ENCODE peak calls at places on chromosomes 4 and X, in nine cellular contexts. One of them, this sample, is unnamed.

GRCh38 chr4:131427000-131427399 is 1722.1 kb upstream of the PCDH10 start:
- DNase-seq in NB4: no peak
- DNase-seq in dorsolateral prefrontal cortex: no peak
- DNase-seq in body of pancreas: no peak
- DNase-seq in AG09319: no peak
- DNase-seq in cardiac fibroblast: no peak
- DNase-seq in type B pancreatic cell: no peak
- DNase-seq in BE2C: no peak
- DNase-seq in upper lobe of left lung: no peak
- DNase-seq in this sample: no peak

GRCh38 chr4:10458190-10458589 is 964 bp upstream of the ZNF518B start:
- DNase-seq in type B pancreatic cell: no peak
- DNase-seq in dorsolateral prefrontal cortex: no peak
- DNase-seq in cardiac fibroblast: no peak
- DNase-seq in upper lobe of left lung: no peak
- DNase-seq in BE2C: no peak
- DNase-seq in AG09319: no peak
- DNase-seq in body of pancreas: no peak
- DNase-seq in NB4: no peak
- DNase-seq in this sample: no peak

GRCh38 chrX:101337776-101338271 is 10.7 kb downstream of the TIMM8A start:
- DNase-seq in cardiac fibroblast: no peak
- DNase-seq in upper lobe of left lung: no peak
- DNase-seq in body of pancreas: no peak
- DNase-seq in AG09319: no peak
- DNase-seq in BE2C: no peak
- DNase-seq in dorsolateral prefrontal cortex: no peak
- DNase-seq in NB4: no peak
- DNase-seq in type B pancreatic cell: no peak
- DNase-seq in this sample: no peak

GRCh38 chrX:107654778-107655761 is 26.8 kb downstream of the PRPS1 start:
- DNase-seq in type B pancreatic cell: no peak
- DNase-seq in AG09319: peak
- DNase-seq in cardiac fibroblast: peak
- DNase-seq in upper lobe of left lung: peak
- DNase-seq in NB4: peak
- DNase-seq in dorsolateral prefrontal cortex: no peak
- DNase-seq in BE2C: peak
- DNase-seq in body of pancreas: peak
- DNase-seq in this sample: no peak

GRCh38 chrX:81201692-81202412 is at the start of the genes HMGN5 and SH3BGRL:
- DNase-seq in NB4: peak
- DNase-seq in upper lobe of left lung: peak
- DNase-seq in type B pancreatic cell: peak
- DNase-seq in cardiac fibroblast: peak
- DNase-seq in dorsolateral prefrontal cortex: peak
- DNase-seq in AG09319: peak
- DNase-seq in BE2C: peak
- DNase-seq in body of pancreas: peak
- DNase-seq in this sample: peak

GRCh38 chrX:23783569-23784486 is 855 bp downstream of the SAT1 start:
- DNase-seq in dorsolateral prefrontal cortex: no peak
- DNase-seq in body of pancreas: no peak
- DNase-seq in upper lobe of left lung: no peak
- DNase-seq in cardiac fibroblast: peak
- DNase-seq in NB4: peak
- DNase-seq in type B pancreatic cell: no peak
- DNase-seq in BE2C: no peak
- DNase-seq in AG09319: no peak
- DNase-seq in this sample: peak

GRCh38 chrX:48945517-48946348 is 11.7 kb downstream of the OTUD5 start:
- DNase-seq in AG09319: no peak
- DNase-seq in cardiac fibroblast: peak
- DNase-seq in NB4: peak
- DNase-seq in dorsolateral prefrontal cortex: peak
- DNase-seq in BE2C: peak
- DNase-seq in upper lobe of left lung: peak
- DNase-seq in body of pancreas: peak
- DNase-seq in type B pancreatic cell: no peak
- DNase-seq in this sample: peak

GRCh38 chr4:6734165-6734786 is 18.3 kb downstream of the BLOC1S4 start:
- DNase-seq in type B pancreatic cell: no peak
- DNase-seq in AG09319: no peak
- DNase-seq in cardiac fibroblast: no peak
- DNase-seq in BE2C: no peak
- DNase-seq in upper lobe of left lung: no peak
- DNase-seq in body of pancreas: no peak
- DNase-seq in NB4: no peak
- DNase-seq in dorsolateral prefrontal cortex: no peak
- DNase-seq in this sample: no peak

GRCh38 chr4:47713156-47713834 is 124.6 kb downstream of the CORIN start:
- DNase-seq in NB4: no peak
- DNase-seq in upper lobe of left lung: no peak
- DNase-seq in cardiac fibroblast: no peak
- DNase-seq in body of pancreas: no peak
- DNase-seq in BE2C: no peak
- DNase-seq in type B pancreatic cell: no peak
- DNase-seq in dorsolateral prefrontal cortex: no peak
- DNase-seq in AG09319: no peak
- DNase-seq in this sample: no peak

GRCh38 chr4:72568959-72569718 is at the start of gene ADAMTS3:
- DNase-seq in body of pancreas: peak
- DNase-seq in AG09319: peak
- DNase-seq in cardiac fibroblast: peak
- DNase-seq in dorsolateral prefrontal cortex: peak
- DNase-seq in upper lobe of left lung: peak
- DNase-seq in BE2C: peak
- DNase-seq in NB4: peak
- DNase-seq in type B pancreatic cell: peak
- DNase-seq in this sample: no peak

GRCh38 chr4:76485450-76485849 is 50.4 kb downstream of the SHROOM3 start:
- DNase-seq in dorsolateral prefrontal cortex: no peak
- DNase-seq in body of pancreas: peak
- DNase-seq in NB4: no peak
- DNase-seq in type B pancreatic cell: no peak
- DNase-seq in AG09319: no peak
- DNase-seq in cardiac fibroblast: peak
- DNase-seq in upper lobe of left lung: no peak
- DNase-seq in BE2C: no peak
- DNase-seq in this sample: no peak

GRCh38 chr4:121551271-121551670 is 145.5 kb downstream of the ANXA5 start:
- DNase-seq in cardiac fibroblast: no peak
- DNase-seq in BE2C: no peak
- DNase-seq in upper lobe of left lung: no peak
- DNase-seq in body of pancreas: no peak
- DNase-seq in AG09319: no peak
- DNase-seq in type B pancreatic cell: no peak
- DNase-seq in dorsolateral prefrontal cortex: no peak
- DNase-seq in NB4: no peak
- DNase-seq in this sample: no peak

GRCh38 chr4:76252271-76252653 is 741 bp downstream of the FAM47E start:
- DNase-seq in body of pancreas: no peak
- DNase-seq in NB4: no peak
- DNase-seq in upper lobe of left lung: no peak
- DNase-seq in BE2C: no peak
- DNase-seq in dorsolateral prefrontal cortex: no peak
- DNase-seq in AG09319: no peak
- DNase-seq in type B pancreatic cell: no peak
- DNase-seq in cardiac fibroblast: no peak
- DNase-seq in this sample: no peak

GRCh38 chr4:74267998-74268606 is 40.2 kb upstream of the EPGN start:
- DNase-seq in NB4: no peak
- DNase-seq in upper lobe of left lung: no peak
- DNase-seq in body of pancreas: no peak
- DNase-seq in BE2C: no peak
- DNase-seq in dorsolateral prefrontal cortex: no peak
- DNase-seq in type B pancreatic cell: no peak
- DNase-seq in AG09319: no peak
- DNase-seq in cardiac fibroblast: peak
- DNase-seq in this sample: no peak

GRCh38 chr4:85170241-85170640 is 203.8 kb upstream of the WDFY3 start:
- DNase-seq in upper lobe of left lung: no peak
- DNase-seq in AG09319: no peak
- DNase-seq in cardiac fibroblast: no peak
- DNase-seq in body of pancreas: no peak
- DNase-seq in BE2C: no peak
- DNase-seq in NB4: no peak
- DNase-seq in type B pancreatic cell: no peak
- DNase-seq in dorsolateral prefrontal cortex: no peak
- DNase-seq in this sample: no peak

GRCh38 chr4:12723849-12724447 is 760.2 kb downstream of the RAB28 start:
- DNase-seq in dorsolateral prefrontal cortex: no peak
- DNase-seq in NB4: no peak
- DNase-seq in upper lobe of left lung: no peak
- DNase-seq in type B pancreatic cell: no peak
- DNase-seq in AG09319: no peak
- DNase-seq in body of pancreas: no peak
- DNase-seq in cardiac fibroblast: peak
- DNase-seq in BE2C: no peak
- DNase-seq in this sample: no peak

GRCh38 chrX:2469196-2469685 is 31.5 kb downstream of the DHRSX start:
- DNase-seq in body of pancreas: no peak
- DNase-seq in NB4: no peak
- DNase-seq in dorsolateral prefrontal cortex: no peak
- DNase-seq in type B pancreatic cell: no peak
- DNase-seq in BE2C: no peak
- DNase-seq in AG09319: no peak
- DNase-seq in cardiac fibroblast: no peak
- DNase-seq in upper lobe of left lung: no peak
- DNase-seq in this sample: no peak
- TF ChIP-seq CTCF in body of pancreas: no peak
- TF ChIP-seq CTCF in NB4: no peak
- TF ChIP-seq CTCF in dorsolateral prefrontal cortex: no peak
- TF ChIP-seq CTCF in type B pancreatic cell: no peak
- TF ChIP-seq CTCF in BE2C: no peak
- TF ChIP-seq CTCF in AG09319: no peak
- TF ChIP-seq CTCF in cardiac fibroblast: no peak
- TF ChIP-seq CTCF in upper lobe of left lung: no peak
- TF ChIP-seq CTCF in this sample: no peak

DNA sequence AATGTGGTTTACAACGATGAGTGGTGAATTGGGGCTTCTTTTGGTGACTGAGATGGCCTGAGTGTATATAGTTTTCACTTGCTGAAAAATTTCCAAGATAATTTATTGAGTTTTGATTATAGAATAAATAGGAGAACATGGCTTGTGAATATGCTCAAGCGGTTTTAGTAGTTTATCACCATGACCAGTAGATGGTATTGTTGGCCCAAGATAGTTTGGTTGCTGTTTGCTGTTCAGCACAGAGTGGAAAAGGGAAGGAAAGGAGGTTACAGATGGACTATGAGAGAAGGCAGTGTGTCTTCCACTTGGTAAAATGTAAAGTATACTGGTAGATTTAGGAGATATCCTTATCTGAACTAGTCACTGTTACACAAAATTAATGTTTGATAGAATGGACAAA is 55.8 kb upstream of the POU4F2 start:
- DNase-seq in cardiac fibroblast: peak
- DNase-seq in NB4: peak
- DNase-seq in upper lobe of left lung: no peak
- DNase-seq in dorsolateral prefrontal cortex: no peak
- DNase-seq in type B pancreatic cell: no peak
- DNase-seq in AG09319: no peak
- DNase-seq in BE2C: no peak
- DNase-seq in body of pancreas: no peak
- DNase-seq in this sample: peak
- TF ChIP-seq CTCF in cardiac fibroblast: no peak
- TF ChIP-seq CTCF in NB4: no peak
- TF ChIP-seq CTCF in upper lobe of left lung: no peak
- TF ChIP-seq CTCF in dorsolateral prefrontal cortex: no peak
- TF ChIP-seq CTCF in type B pancreatic cell: peak
- TF ChIP-seq CTCF in AG09319: no peak
- TF ChIP-seq CTCF in BE2C: peak
- TF ChIP-seq CTCF in body of pancreas: no peak
- TF ChIP-seq CTCF in this sample: no peak

GRCh38 chr4:114019972-114020358 is 40.5 kb upstream of the ARSJ start:
- DNase-seq in type B pancreatic cell: no peak
- DNase-seq in BE2C: no peak
- DNase-seq in upper lobe of left lung: no peak
- DNase-seq in NB4: no peak
- DNase-seq in dorsolateral prefrontal cortex: no peak
- DNase-seq in body of pancreas: no peak
- DNase-seq in cardiac fibroblast: no peak
- DNase-seq in AG09319: no peak
- DNase-seq in this sample: no peak

GRCh38 chr4:114021445-114021844 is 42.0 kb upstream of the ARSJ start:
- DNase-seq in dorsolateral prefrontal cortex: no peak
- DNase-seq in type B pancreatic cell: no peak
- DNase-seq in NB4: no peak
- DNase-seq in BE2C: no peak
- DNase-seq in AG09319: no peak
- DNase-seq in body of pancreas: no peak
- DNase-seq in upper lobe of left lung: no peak
- DNase-seq in cardiac fibroblast: no peak
- DNase-seq in this sample: no peak

GRCh38 chr4:114017120-114017917 is 37.9 kb upstream of the ARSJ start:
- DNase-seq in cardiac fibroblast: peak
- DNase-seq in upper lobe of left lung: no peak
- DNase-seq in AG09319: no peak
- DNase-seq in NB4: peak
- DNase-seq in BE2C: no peak
- DNase-seq in dorsolateral prefrontal cortex: no peak
- DNase-seq in type B pancreatic cell: no peak
- DNase-seq in body of pancreas: no peak
- DNase-seq in this sample: no peak

GRCh38 chr4:114015444-114015899 is 36.0 kb upstream of the ARSJ start:
- DNase-seq in cardiac fibroblast: peak
- DNase-seq in AG09319: peak
- DNase-seq in body of pancreas: no peak
- DNase-seq in dorsolateral prefrontal cortex: no peak
- DNase-seq in NB4: no peak
- DNase-seq in type B pancreatic cell: no peak
- DNase-seq in upper lobe of left lung: no peak
- DNase-seq in BE2C: no peak
- DNase-seq in this sample: no peak

GRCh38 chr4:114019276-114019971 is 40.0 kb upstream of the ARSJ start:
- DNase-seq in body of pancreas: no peak
- DNase-seq in upper lobe of left lung: no peak
- DNase-seq in BE2C: no peak
- DNase-seq in cardiac fibroblast: peak
- DNase-seq in AG09319: no peak
- DNase-seq in type B pancreatic cell: no peak
- DNase-seq in NB4: no peak
- DNase-seq in dorsolateral prefrontal cortex: no peak
- DNase-seq in this sample: no peak
- TF ChIP-seq CTCF in body of pancreas: no peak
- TF ChIP-seq CTCF in upper lobe of left lung: no peak
- TF ChIP-seq CTCF in BE2C: no peak
- TF ChIP-seq CTCF in cardiac fibroblast: no peak
- TF ChIP-seq CTCF in AG09319: no peak
- TF ChIP-seq CTCF in type B pancreatic cell: no peak
- TF ChIP-seq CTCF in NB4: no peak
- TF ChIP-seq CTCF in dorsolateral prefrontal cortex: no peak
- TF ChIP-seq CTCF in this sample: no peak

DNA sequence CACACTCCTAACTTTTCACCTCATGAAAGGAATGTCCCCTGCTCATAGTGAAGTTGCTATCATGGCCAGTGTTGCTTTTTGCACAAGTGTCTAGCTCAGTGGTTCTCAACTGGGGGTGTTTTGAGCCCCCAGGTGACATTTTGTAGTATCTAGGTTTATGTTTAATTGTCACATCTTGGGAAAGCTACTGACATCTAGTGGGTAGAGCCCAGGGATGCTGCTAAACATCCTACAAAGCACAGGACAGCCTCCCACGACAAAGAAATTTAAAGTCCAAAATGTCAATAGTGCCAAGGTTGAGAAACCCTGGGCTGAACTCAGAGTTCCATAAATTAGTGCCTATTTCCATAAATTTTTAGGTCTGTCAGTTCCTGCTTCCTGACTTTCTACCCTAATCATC is 70.7 kb upstream of the HCCS start:
- DNase-seq in cardiac fibroblast: peak
- DNase-seq in type B pancreatic cell: no peak
- DNase-seq in upper lobe of left lung: no peak
- DNase-seq in body of pancreas: no peak
- DNase-seq in BE2C: no peak
- DNase-seq in dorsolateral prefrontal cortex: no peak
- DNase-seq in AG09319: no peak
- DNase-seq in NB4: no peak
- DNase-seq in this sample: no peak
- TF ChIP-seq CTCF in cardiac fibroblast: no peak
- TF ChIP-seq CTCF in type B pancreatic cell: no peak
- TF ChIP-seq CTCF in upper lobe of left lung: no peak
- TF ChIP-seq CTCF in body of pancreas: no peak
- TF ChIP-seq CTCF in BE2C: no peak
- TF ChIP-seq CTCF in dorsolateral prefrontal cortex: no peak
- TF ChIP-seq CTCF in AG09319: peak
- TF ChIP-seq CTCF in NB4: no peak
- TF ChIP-seq CTCF in this sample: no peak

This sample was measured in HL-60.